ENCODE peak calls at places on chromosomes 1 and 21, in five cellular contexts. W, J, C, F and K are unnamed samples.

GRCh38 chr1:41672641-41673313 is 188.3 kb upstream of the EDN2 start:
- DNase-seq in W (no peak), J (no peak), C (peak; percentile 19), F (no peak), K (no peak)

GRCh38 chr1:230905733-230906132 is 37.4 kb upstream of the C1orf198 start:
- DNase-seq in W (no peak), J (no peak), C (no peak), F (no peak), K (no peak)

GRCh38 chr21:44996983-44997936 is 57.4 kb downstream of the SLX9 start:
- DNase-seq in W (peak; percentile 48), J (no peak), C (no peak), F (no peak), K (no peak)

GRCh38 chr1:201565024-201565730 is 26.2 kb downstream of the NAV1 start:
- DNase-seq in W (no peak), J (no peak), C (no peak), F (no peak), K (no peak)

GRCh38 chr1:61083014-61083798 is 845 bp downstream of the NFIA start:
- DNase-seq in W (peak; percentile 72), J (peak; percentile 24), C (peak; percentile 75), F (peak; percentile 67), K (peak; percentile 26)

GRCh38 chr1:110877364-110877763 is 4.4 kb downstream of the CD53 start:
- DNase-seq in W (no peak), J (no peak), C (no peak), F (no peak), K (no peak)

GRCh38 chr1:15947382-15948090 is 28.4 kb downstream of the ZBTB17 start:
- DNase-seq in W (no peak), J (no peak), C (no peak), F (no peak), K (no peak)

GRCh38 chr1:33826311-33826710 is 37.6 kb upstream of the HMGB4 start:
- DNase-seq in W (no peak), J (no peak), C (no peak), F (peak; percentile 3), K (no peak)

GRCh38 chr1:235078927-235079381 is 49.7 kb downstream of the TOMM20 start:
- DNase-seq in W (no peak), J (no peak), C (no peak), F (no peak), K (no peak)

GRCh38 chr21:45253633-45254556 is 33.8 kb downstream of the POFUT2 start:
- DNase-seq in W (no peak), J (no peak), C (no peak), F (no peak), K (no peak)

GRCh38 chr1:235511470-235512240 is 7.4 kb upstream of the B3GALNT2 start:
- DNase-seq in W (no peak), J (no peak), C (no peak), F (peak; percentile 68), K (no peak)

GRCh38 chr1:93670141-93670540 is 11.5 kb downstream of the BCAR3 start:
- DNase-seq in W (no peak), J (no peak), C (no peak), F (no peak), K (peak; percentile 52)

GRCh38 chr1:93667642-93668041 is 14.0 kb downstream of the BCAR3 start:
- DNase-seq in W (no peak), J (no peak), C (no peak), F (no peak), K (no peak)

GRCh38 chr1:93668121-93668520 is 13.5 kb downstream of the BCAR3 start:
- DNase-seq in W (no peak), J (no peak), C (no peak), F (no peak), K (no peak)

GRCh38 chr1:93669369-93669768 is 12.3 kb downstream of the BCAR3 start:
- DNase-seq in W (no peak), J (no peak), C (no peak), F (no peak), K (no peak)

GRCh38 chr1:93668951-93669350 is 12.7 kb downstream of the BCAR3 start:
- DNase-seq in W (no peak), J (no peak), C (no peak), F (no peak), K (no peak)
- H3K4me1 ChIP-seq in W (peaks cover 94% of the 10 kb centered on the region), J (peaks cover 38% of the 10 kb centered on the region), C (peaks cover 70% of the 10 kb centered on the region), F (peaks cover 59% of the 10 kb centered on the region), K (peaks cover 96% of the 10 kb centered on the region)

GRCh38 chr1:109863699-109864062 is 47.0 kb upstream of the CSF1 start:
- DNase-seq in W (no peak), J (no peak), C (no peak), F (no peak), K (no peak)
- H3K27ac ChIP-seq in W (no peak overlapping the region), J (peak overlapping the region; percentile 72), C (no peak overlapping the region), F (no peak overlapping the region), K (peak overlapping the region; percentile 29)

GRCh38 chr1:212447478-212447877 is 14.8 kb downstream of the NENF start:
- DNase-seq in W (no peak), J (no peak), C (no peak), F (no peak), K (no peak)
- H3K4me3 ChIP-seq in W (no peak overlapping the region), J (no peak overlapping the region), C (no peak overlapping the region), F (no peak overlapping the region), K (no peak overlapping the region)

GRCh38 chr1:942411-942821 is 16.6 kb downstream of the NOC2L start:
- DNase-seq in W (no peak), J (no peak), C (no peak), F (peak; percentile 78), K (no peak)
- H3K4me1 ChIP-seq in W (peaks cover 40% of the 10 kb centered on the region), J (peaks cover 35% of the 10 kb centered on the region), C (peaks cover 22% of the 10 kb centered on the region), F (peaks cover 16% of the 10 kb centered on the region), K (peaks cover 36% of the 10 kb centered on the region)

GRCh38 chr1:212487286-212487685 is 54.6 kb downstream of the NENF start:
- DNase-seq in W (no peak), J (no peak), C (no peak), F (peak; percentile 32), K (no peak)
- H3K27ac ChIP-seq in W (no peak overlapping the region), J (no peak overlapping the region), C (no peak overlapping the region), F (no peak overlapping the region), K (no peak overlapping the region)

GRCh38 chr1:196603651-196604050 is 4.6 kb downstream of the KCNT2 start:
- DNase-seq in W (no peak), J (no peak), C (no peak), F (no peak), K (no peak)

GRCh38 chr1:196609114-196609737 is 986 bp upstream of the KCNT2 start:
- DNase-seq in W (no peak), J (no peak), C (no peak), F (peak; percentile 86), K (no peak)

GRCh38 chr1:196607940-196608339 is 300 bp downstream of the KCNT2 start:
- DNase-seq in W (no peak), J (no peak), C (no peak), F (no peak), K (no peak)

GRCh38 chr1:196611873-196612272 is 3.6 kb upstream of the KCNT2 start:
- DNase-seq in W (no peak), J (no peak), C (no peak), F (peak; percentile 60), K (no peak)

DNA sequence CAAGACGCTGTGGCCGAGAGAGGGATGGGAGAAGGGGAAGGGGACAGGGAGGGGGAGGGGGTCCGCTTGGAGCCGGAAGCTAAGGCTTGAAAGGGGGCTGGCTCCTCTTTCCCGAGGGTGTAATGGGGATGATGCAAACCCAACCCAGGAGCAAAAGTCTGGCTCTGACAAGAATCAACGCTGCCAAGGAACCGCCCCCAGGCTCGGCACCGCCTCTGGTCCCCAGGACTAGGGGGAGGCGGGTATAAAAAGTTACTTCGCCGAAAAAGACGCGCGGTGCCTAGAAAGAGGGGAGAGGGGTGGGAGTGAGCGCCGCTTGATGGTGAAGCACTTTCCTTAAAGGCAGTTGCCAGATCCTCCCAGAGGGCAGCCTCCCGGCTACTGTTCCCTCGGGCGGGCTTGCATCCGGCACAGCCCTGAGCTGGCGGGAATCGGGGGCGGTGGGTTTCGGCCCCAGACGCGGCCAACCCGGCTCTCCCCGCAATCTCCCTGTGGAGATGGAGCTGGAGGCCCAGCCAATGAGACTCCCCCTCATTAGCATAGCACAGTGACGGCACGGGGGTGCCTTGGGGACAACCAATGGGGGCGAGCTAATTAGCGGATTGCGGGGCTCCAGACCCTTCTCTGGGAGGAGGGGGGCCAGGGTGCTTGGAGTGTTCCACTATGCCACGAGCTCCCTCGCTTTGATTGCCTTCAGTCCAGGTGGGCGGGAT is at the start of gene KCNT2:
- DNase-seq in W (peak; percentile 75), J (peak; percentile 31), C (peak; percentile 69), F (peak; percentile 98), K (peak; percentile 25)
- H3K4me3 ChIP-seq in W (peak within 1 kb of the TSS; percentile 54), J (peak within 1 kb of the TSS; percentile 57), C (peak within 1 kb of the TSS; percentile 55), F (peak within 1 kb of the TSS; percentile 99), K (peak within 1 kb of the TSS; percentile 53)

DNA sequence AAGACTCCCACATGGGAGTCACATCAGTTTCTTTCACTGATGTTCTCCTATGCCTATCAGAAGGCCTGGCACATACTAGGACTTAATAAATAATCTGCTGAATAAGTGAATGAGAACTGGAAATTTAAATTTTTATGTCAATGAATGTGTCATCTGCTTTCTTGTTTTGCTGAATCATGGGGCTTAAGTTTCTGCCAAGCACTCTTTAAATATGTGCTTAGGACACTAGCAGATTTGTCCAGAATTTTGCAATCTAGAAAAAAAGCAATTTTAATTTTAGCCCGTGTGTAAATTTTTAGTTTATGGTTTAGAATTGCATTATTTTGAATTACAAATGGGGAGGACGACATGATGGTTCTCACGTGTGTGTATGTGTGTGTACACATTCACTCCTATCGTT is 803.1 kb downstream of the USP25 start:
- DNase-seq in W (no peak), J (no peak), C (no peak), F (no peak), K (no peak)
- H3K4me1 ChIP-seq in W (peaks cover 16% of the 10 kb centered on the region), J (no peaks in the 10 kb centered on the region), C (no peaks in the 10 kb centered on the region), F (peaks cover 2% of the 10 kb centered on the region), K (peaks cover 6% of the 10 kb centered on the region)

DNA sequence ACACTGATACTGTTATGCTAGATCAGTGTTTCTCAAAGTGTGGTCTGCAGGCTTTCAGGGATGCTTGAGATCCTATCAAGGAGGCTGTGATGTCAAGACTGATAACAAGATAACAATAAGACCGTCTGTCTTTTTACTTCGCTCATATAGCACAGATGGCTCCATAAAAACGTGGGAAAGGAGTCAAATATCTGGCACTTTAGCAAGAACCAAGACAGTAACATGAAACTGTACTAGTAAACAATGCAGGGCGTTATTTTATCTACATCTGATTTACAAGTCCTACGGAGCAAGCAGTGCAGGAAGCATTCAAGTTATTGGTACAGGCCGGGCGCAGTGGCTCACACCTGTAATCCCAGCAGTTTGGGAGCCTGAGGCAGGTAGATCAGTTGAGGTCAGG is 3.6 kb upstream of the SPRR3 start:
- DNase-seq in W (no peak), J (no peak), C (no peak), F (no peak), K (no peak)
- H3K27ac ChIP-seq in W (no peak overlapping the region), J (no peak overlapping the region), C (no peak overlapping the region), F (no peak overlapping the region), K (no peak overlapping the region)